ENCODE peak calls at places on chromosomes 2 and 18, in seven cellular contexts. Y, A, K, P, B, E and T are unnamed samples.

GRCh38 chr18:9736942-9737813 is 29.1 kb downstream of the RAB31 start:
- DNase-seq in Y (no peak), A (peak), K (peak), P (no peak), B (no peak), E (no peak), T (peak)

GRCh38 chr2:235026137-235026536 is 74.3 kb downstream of the SH3BP4 start:
- DNase-seq in Y (no peak), A (peak), K (peak), P (no peak), B (peak), E (no peak), T (no peak)

GRCh38 chr2:182368996-182369395 is 57.8 kb downstream of the PDE1A start:
- DNase-seq in Y (no peak), A (no peak), K (no peak), P (no peak), B (no peak), E (no peak), T (no peak)

GRCh38 chr18:25166113-25166512 is 185.9 kb downstream of the ZNF521 start:
- DNase-seq in Y (no peak), A (no peak), K (no peak), P (no peak), B (peak), E (no peak), T (no peak)

GRCh38 chr2:45860136-45861106 is 208.9 kb downstream of the PRKCE start:
- DNase-seq in Y (no peak), A (peak), K (peak), P (peak), B (no peak), E (no peak), T (no peak)

GRCh38 chr2:153388246-153388645 is 90.3 kb downstream of the RPRM start:
- DNase-seq in Y (no peak), A (peak), K (peak), P (no peak), B (no peak), E (no peak), T (no peak)

GRCh38 chr18:45133246-45133645 is 452.6 kb downstream of the SETBP1 start:
- DNase-seq in Y (no peak), A (no peak), K (no peak), P (no peak), B (no peak), E (no peak), T (no peak)

GRCh38 chr2:218860950-218861381 is 1.4 kb downstream of the WNT6 start:
- DNase-seq in Y (no peak), A (no peak), K (no peak), P (peak), B (peak), E (no peak), T (peak)

GRCh38 chr18:79380816-79381806 is 14.6 kb upstream of the NFATC1 start:
- DNase-seq in Y (peak), A (peak), K (no peak), P (peak), B (no peak), E (peak), T (peak)

GRCh38 chr2:215366440-215367032 is 54.7 kb downstream of the ATIC start:
- DNase-seq in Y (no peak), A (no peak), K (no peak), P (no peak), B (no peak), E (no peak), T (no peak)

GRCh38 chr2:10912076-10912731 is 470 bp downstream of the KCNF1 start:
- DNase-seq in Y (no peak), A (peak), K (no peak), P (no peak), B (no peak), E (peak), T (no peak)

GRCh38 chr2:207180741-207181140 is 15.0 kb upstream of the KLF7 start:
- DNase-seq in Y (no peak), A (peak), K (no peak), P (no peak), B (no peak), E (no peak), T (no peak)

GRCh38 chr2:170881840-170882239 is 47.2 kb upstream of the GORASP2 start:
- DNase-seq in Y (no peak), A (no peak), K (no peak), P (no peak), B (no peak), E (no peak), T (no peak)

GRCh38 chr2:133732982-133733670 is 164.9 kb upstream of the NCKAP5 start:
- DNase-seq in Y (no peak), A (peak), K (no peak), P (no peak), B (no peak), E (no peak), T (no peak)

GRCh38 chr2:120346667-120347358 is 877 bp downstream of the INHBB start:
- DNase-seq in Y (no peak), A (peak), K (no peak), P (no peak), B (no peak), E (no peak), T (no peak)

GRCh38 chr2:26558271-26559043 is 80.5 kb upstream of the OTOF start:
- DNase-seq in Y (no peak), A (peak), K (no peak), P (no peak), B (no peak), E (peak), T (no peak)

GRCh38 chr2:196266351-196266750 is 95.0 kb upstream of the STK17B start:
- DNase-seq in Y (no peak), A (no peak), K (no peak), P (no peak), B (no peak), E (no peak), T (no peak)

GRCh38 chr18:79697178-79697577 is 17.6 kb downstream of the CTDP1 start:
- DNase-seq in Y (no peak), A (no peak), K (no peak), P (no peak), B (no peak), E (no peak), T (no peak)

GRCh38 chr2:235045336-235045972 is 93.6 kb downstream of the SH3BP4 start:
- DNase-seq in Y (peak), A (no peak), K (no peak), P (no peak), B (no peak), E (no peak), T (no peak)